ENCODE peak calls at places on chromosome 7, in nine cellular contexts. H is colonic mucosa; W is cardiac muscle cell; U is suprapubic skin; M is spleen; Q is CD4-positive, alpha-beta T cell; N is A549; Y is HCT116; S is AG04450. P is an unnamed sample.
A peak's percentile ranks its signal among the peaks of the same experiment; 100 is the strongest.

GRCh38 chr7:139679731-139680594 is 97.8 kb downstream of the HIPK2 start:
- DNase-seq in H (no peak), W (no peak), U (no peak), M (no peak), Q (no peak), N (peak; percentile 87), Y (no peak), S (no peak), P (no peak)

GRCh38 chr7:38795596-38795995 is 113.4 kb downstream of the VPS41 start:
- DNase-seq in H (no peak), W (no peak), U (no peak), M (no peak), Q (no peak), N (no peak), Y (no peak), S (no peak), P (no peak)

GRCh38 chr7:158322616-158323530 is 264.8 kb downstream of the PTPRN2 start:
- DNase-seq in H (no peak), W (no peak), U (no peak), M (peak; percentile 35), Q (no peak), N (no peak), Y (no peak), S (no peak), P (no peak)

GRCh38 chr7:5354460-5355279 is 69.0 kb downstream of the TNRC18 start:
- DNase-seq in H (peak; percentile 91), W (peak; percentile 72), U (peak; percentile 88), M (no peak), Q (no peak), N (no peak), Y (no peak), S (no peak), P (no peak)

GRCh38 chr7:101216001-101216859 is 1.2 kb downstream of the PLOD3 start:
- DNase-seq in H (peak; percentile 46), W (peak; percentile 31), U (no peak), M (no peak), Q (no peak), N (no peak), Y (no peak), S (no peak), P (no peak)

GRCh38 chr7:155567646-155568334 is 21.4 kb upstream of the CNPY1 start:
- DNase-seq in H (no peak), W (no peak), U (no peak), M (peak; percentile 40), Q (no peak), N (no peak), Y (no peak), S (no peak), P (no peak)

GRCh38 chr7:80273327-80273726 is 138.7 kb downstream of the GNAI1 start:
- DNase-seq in H (no peak), W (no peak), U (no peak), M (no peak), Q (no peak), N (no peak), Y (no peak), S (no peak), P (peak; percentile 36)

GRCh38 chr7:90180011-90180585 is 25.8 kb downstream of the STEAP1 start:
- DNase-seq in H (no peak), W (no peak), U (no peak), M (no peak), Q (no peak), N (peak; percentile 75), Y (peak; percentile 66), S (no peak), P (no peak)

GRCh38 chr7:64433590-64433989 is 119.8 kb downstream of the ZNF736 start:
- DNase-seq in H (no peak), W (no peak), U (no peak), M (no peak), Q (no peak), N (no peak), Y (no peak), S (no peak), P (no peak)

GRCh38 chr7:31211281-31211680 is 129.2 kb downstream of the NEUROD6 start:
- DNase-seq in H (no peak), W (no peak), U (no peak), M (no peak), Q (no peak), N (no peak), Y (no peak), S (no peak), P (no peak)

GRCh38 chr7:98341106-98341505 is 59.6 kb downstream of the BRI3 start:
- DNase-seq in H (no peak), W (no peak), U (no peak), M (no peak), Q (no peak), N (no peak), Y (no peak), S (no peak), P (no peak)

GRCh38 chr7:119377-120163 is 72.8 kb upstream of the FAM20C start:
- DNase-seq in H (peak; percentile 33), W (peak; percentile 21), U (no peak), M (no peak), Q (no peak), N (no peak), Y (no peak), S (no peak), P (no peak)

GRCh38 chr7:44278451-44279161 is 46.8 kb downstream of the CAMK2B start:
- DNase-seq in H (no peak), W (no peak), U (peak; percentile 68), M (peak; percentile 66), Q (no peak), N (no peak), Y (no peak), S (peak; percentile 29), P (no peak)

GRCh38 chr7:123622660-123623386 is 21.2 kb downstream of the ASB15 start:
- DNase-seq in H (peak; percentile 19), W (peak; percentile 26), U (no peak), M (no peak), Q (no peak), N (no peak), Y (no peak), S (no peak), P (no peak)

GRCh38 chr7:6162650-6163366 is 109.6 kb downstream of the CYTH3 start:
- DNase-seq in H (no peak), W (no peak), U (no peak), M (no peak), Q (no peak), N (no peak), Y (no peak), S (no peak), P (no peak)

GRCh38 chr7:47379629-47380324 is 202.1 kb downstream of the TNS3 start:
- DNase-seq in H (peak; percentile 79), W (peak; percentile 71), U (no peak), M (peak; percentile 41), Q (no peak), N (peak; percentile 31), Y (peak; percentile 45), S (peak; percentile 36), P (peak; percentile 63)

GRCh38 chr7:70812511-70812910 is 319.4 kb upstream of the GALNT17 start:
- DNase-seq in H (no peak), W (no peak), U (no peak), M (no peak), Q (no peak), N (no peak), Y (no peak), S (no peak), P (no peak)
- TF ChIP-seq CTCF in H (no peak), W (no peak), U (no peak), M (no peak), Q (no peak), N (no peak), Y (no peak), S (no peak), P (no peak)

GRCh38 chr7:22561895-22562593 is 62.1 kb upstream of the STEAP1B start:
- DNase-seq in H (no peak), W (no peak), U (no peak), M (no peak), Q (no peak), N (no peak), Y (no peak), S (no peak), P (peak; percentile 60)

GRCh38 chr7:22565315-22565811 is 65.4 kb upstream of the STEAP1B start:
- DNase-seq in H (no peak), W (peak; percentile 23), U (no peak), M (no peak), Q (no peak), N (no peak), Y (no peak), S (no peak), P (peak; percentile 67)

GRCh38 chr7:22563115-22563514 is 63.1 kb upstream of the STEAP1B start:
- DNase-seq in H (no peak), W (peak; percentile 51), U (no peak), M (no peak), Q (no peak), N (no peak), Y (no peak), S (no peak), P (no peak)

GRCh38 chr7:22564511-22565045 is 64.6 kb upstream of the STEAP1B start:
- DNase-seq in H (no peak), W (no peak), U (no peak), M (no peak), Q (no peak), N (no peak), Y (no peak), S (no peak), P (peak; percentile 47)

GRCh38 chr7:22563621-22564241 is 63.7 kb upstream of the STEAP1B start:
- DNase-seq in H (no peak), W (peak; percentile 45), U (no peak), M (no peak), Q (no peak), N (no peak), Y (no peak), S (no peak), P (no peak)
- H3K27ac ChIP-seq in H (no peak overlapping the region), W (peak overlapping the region; percentile 91), U (no peak overlapping the region), M (peak overlapping the region; percentile 75), Q (no peak overlapping the region), N (no peak overlapping the region), Y (no peak overlapping the region), S (peak overlapping the region; percentile 53), P (peak overlapping the region; percentile 67)

GRCh38 chr7:69402696-69403095 is 195.6 kb upstream of the AUTS2 start:
- DNase-seq in H (no peak), W (no peak), U (no peak), M (peak; percentile 29), Q (no peak), N (peak; percentile 38), Y (no peak), S (no peak), P (no peak)

GRCh38 chr7:69399038-69399800 is 199.1 kb upstream of the AUTS2 start:
- DNase-seq in H (no peak), W (no peak), U (no peak), M (peak; percentile 14), Q (no peak), N (no peak), Y (no peak), S (no peak), P (no peak)

DNA sequence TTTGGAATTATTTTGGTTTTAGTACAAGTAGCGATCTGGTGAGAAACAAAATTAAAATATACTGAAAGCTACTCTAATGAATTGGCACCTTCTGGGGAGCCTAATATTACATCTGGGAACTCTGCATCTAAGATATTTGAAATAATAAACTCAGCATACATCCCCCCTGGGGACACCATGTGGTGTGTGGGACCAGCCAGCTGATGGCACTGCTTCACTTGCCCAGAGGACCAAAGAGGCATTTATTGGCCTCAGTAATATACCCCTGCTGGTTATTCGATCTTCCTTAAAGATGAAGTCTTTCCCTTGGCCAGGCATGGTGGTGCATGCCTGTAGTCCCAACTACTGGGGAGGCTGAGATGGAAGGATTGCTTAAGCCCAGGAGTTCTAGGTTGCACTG is 195.1 kb upstream of the AUTS2 start:
- DNase-seq in H (no peak), W (peak; percentile 10), U (no peak), M (peak; percentile 25), Q (no peak), N (peak; percentile 37), Y (no peak), S (no peak), P (no peak)
- TF ChIP-seq CTCF in H (no peak), W (no peak), U (no peak), M (no peak), Q (no peak), N (no peak), Y (no peak), S (no peak), P (no peak)

GRCh38 chr7:134834689-134835462 is 55.4 kb downstream of the CALD1 start:
- DNase-seq in H (no peak), W (peak; percentile 49), U (no peak), M (no peak), Q (no peak), N (peak; percentile 13), Y (no peak), S (no peak), P (no peak)
- H3K27ac ChIP-seq in H (no peak overlapping the region), W (peak overlapping the region; percentile 96), U (peak overlapping the region; percentile 35), M (peak overlapping the region; percentile 12), Q (no peak overlapping the region), N (no peak overlapping the region), Y (no peak overlapping the region), S (peak overlapping the region; percentile 32), P (no peak overlapping the region)